ENCODE peak calls at places on chromosomes 11 and 22, in five cellular contexts. R is right lobe of liver, Z is cardiac muscle cell, X is tibial nerve, M is colonic mucosa. C is an unnamed sample. For H3K4me1, the result is how much of the 10 kb centered on the place peaks cover.

GRCh38 chr11:92128026-92128425 is 96.6 kb upstream of the FAT3 start:
- DNase-seq in X (no peak), Z (no peak), M (no peak), R (no peak), C (no peak)

GRCh38 chr11:120752668-120753067 is 241.1 kb downstream of the GRIK4 start:
- DNase-seq in Z (no peak), X (no peak), M (no peak), R (no peak), C (no peak)

GRCh38 chr22:50486561-50487289 is at the start of gene MIOX:
- DNase-seq in M (no peak), R (peak), Z (no peak), X (no peak), C (no peak)

GRCh38 chr22:49033616-49034015 is 794.1 kb downstream of the BRD1 start:
- DNase-seq in X (no peak), Z (no peak), M (no peak), R (no peak), C (no peak)

GRCh38 chr11:62266558-62266957 is 3.4 kb upstream of the SCGB2A2 start:
- DNase-seq in X (no peak), R (no peak), Z (no peak), M (no peak), C (no peak)

GRCh38 chr11:85685820-85686459 is at the start of gene CCDC89:
- DNase-seq in Z (peak), R (peak), M (peak), X (peak), C (peak)

GRCh38 chr11:102730036-102730815 is 5.5 kb upstream of the MMP8 start:
- DNase-seq in X (no peak), R (no peak), M (no peak), Z (no peak), C (no peak)

GRCh38 chr11:75186999-75187398 is 36.1 kb downstream of the SLCO2B1 start:
- DNase-seq in Z (no peak), M (no peak), X (no peak), R (no peak), C (no peak)

GRCh38 chr22:27541831-27542230 is 259.7 kb downstream of the MN1 start:
- DNase-seq in X (no peak), Z (no peak), M (no peak), R (no peak), C (no peak)

GRCh38 chr11:111938687-111939160 is 1.6 kb downstream of the DIXDC1 start:
- DNase-seq in Z (no peak), M (no peak), X (no peak), R (no peak), C (no peak)

GRCh38 chr22:36318442-36318841 is 65.5 kb downstream of the APOL1 start:
- DNase-seq in X (no peak), Z (no peak), R (no peak), M (no peak), C (no peak)

GRCh38 chr11:64545605-64546004 is 45.4 kb upstream of the SLC22A12 start:
- DNase-seq in M (no peak), Z (no peak), X (no peak), R (no peak), C (no peak)

GRCh38 chr11:125916683-125917337 is 12.5 kb downstream of the DDX25 start:
- DNase-seq in Z (no peak), X (no peak), M (peak), R (no peak), C (no peak)

GRCh38 chr11:134612416-134613030 is 200.5 kb upstream of the B3GAT1 start:
- DNase-seq in M (no peak), Z (no peak), R (no peak), X (no peak), C (no peak)

GRCh38 chr11:13000721-13001120 is 8.4 kb upstream of the RASSF10 start:
- DNase-seq in R (no peak), Z (no peak), X (no peak), M (no peak), C (no peak)

GRCh38 chr22:36963302-36963701 is 49.9 kb downstream of the CSF2RB start:
- DNase-seq in M (no peak), R (no peak), Z (no peak), X (no peak), C (no peak)

GRCh38 chr11:107457205-107457557 is 444 bp downstream of the CWF19L2 start:
- DNase-seq in M (no peak), X (no peak), Z (peak), R (no peak), C (no peak)

GRCh38 chr11:105673089-105673488 is 63.2 kb downstream of the GRIA4 start:
- DNase-seq in X (no peak), R (no peak), Z (peak), M (peak), C (no peak)

GRCh38 chr11:7353100-7353499 is 101.4 kb downstream of the SYT9 start:
- DNase-seq in R (no peak), Z (peak), M (peak), X (no peak), C (no peak)

GRCh38 chr11:32071811-32072210 is 19.1 kb upstream of the RCN1 start:
- DNase-seq in R (no peak), M (no peak), Z (peak), X (no peak), C (no peak)

DNA sequence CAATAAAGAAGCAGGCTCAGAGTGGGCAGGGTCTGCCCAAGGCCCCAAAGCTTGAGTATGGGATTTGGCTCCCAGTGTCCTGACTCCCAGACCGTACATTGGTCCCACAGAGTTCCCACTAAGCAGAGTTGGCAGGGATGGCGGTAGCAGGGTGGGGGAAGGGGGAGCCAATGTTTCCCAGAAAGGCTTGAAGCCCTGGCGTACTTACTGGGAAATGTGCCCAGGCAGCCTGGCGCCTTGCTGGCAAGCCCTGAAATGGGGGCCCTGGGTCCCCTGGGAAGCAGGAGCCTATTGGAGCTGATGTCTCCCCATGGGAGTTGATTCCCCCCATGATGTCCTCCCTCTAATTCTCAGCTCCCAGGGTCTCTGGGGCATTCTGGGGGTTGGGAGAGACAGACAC is 9.3 kb downstream of the ARHGEF17 start:
- DNase-seq in X (no peak), M (peak), Z (no peak), R (no peak), C (no peak)
- H3K27ac ChIP-seq in X (peak), M (no peak), Z (peak), R (no peak), C (peak)

DNA sequence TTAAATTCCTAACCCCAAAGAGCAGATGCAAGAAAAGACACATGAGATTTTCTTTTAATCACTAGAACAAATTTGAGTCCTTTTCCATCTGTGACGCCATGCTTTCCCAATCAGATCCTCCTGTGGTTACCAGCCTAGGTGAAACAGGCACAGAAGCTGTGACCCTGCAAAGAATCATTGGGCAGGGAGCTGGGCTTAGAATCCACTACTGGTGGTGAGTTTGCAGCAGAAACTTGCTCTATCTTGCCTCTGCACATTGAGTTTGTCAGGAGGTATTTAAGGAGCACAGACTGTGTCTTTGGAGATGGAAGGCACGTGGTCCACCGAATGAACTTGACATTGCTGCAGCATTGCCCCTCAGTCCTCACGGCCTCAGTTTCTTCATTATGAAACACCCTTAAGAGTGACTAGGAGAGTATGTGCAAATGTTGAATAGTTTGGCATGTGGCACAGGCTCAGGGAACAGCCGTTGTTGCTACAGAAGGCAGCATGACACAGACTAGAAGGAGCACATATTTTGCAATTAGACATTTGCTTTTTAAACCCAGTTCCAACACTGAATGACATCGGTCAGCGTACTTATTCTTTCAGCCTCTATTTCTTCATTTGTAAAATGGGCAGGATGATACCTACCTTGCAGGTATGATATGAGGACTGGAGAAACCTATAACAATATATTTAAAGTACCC is 127.6 kb downstream of the DBX1 start:
- DNase-seq in M (no peak), R (no peak), X (no peak), Z (no peak), C (no peak)
- H3K4me1 ChIP-seq in M (under half), R (under half), X (under half), Z (half or more), C (under half)

GRCh38 chr22:45548991-45549736 is 46.5 kb downstream of the FBLN1 start:
- DNase-seq in X (no peak), Z (peak), M (peak), R (no peak), C (no peak)
- TF ChIP-seq CTCF in X (no peak), Z (peak), M (no peak), R (no peak), C (no peak)

DNA sequence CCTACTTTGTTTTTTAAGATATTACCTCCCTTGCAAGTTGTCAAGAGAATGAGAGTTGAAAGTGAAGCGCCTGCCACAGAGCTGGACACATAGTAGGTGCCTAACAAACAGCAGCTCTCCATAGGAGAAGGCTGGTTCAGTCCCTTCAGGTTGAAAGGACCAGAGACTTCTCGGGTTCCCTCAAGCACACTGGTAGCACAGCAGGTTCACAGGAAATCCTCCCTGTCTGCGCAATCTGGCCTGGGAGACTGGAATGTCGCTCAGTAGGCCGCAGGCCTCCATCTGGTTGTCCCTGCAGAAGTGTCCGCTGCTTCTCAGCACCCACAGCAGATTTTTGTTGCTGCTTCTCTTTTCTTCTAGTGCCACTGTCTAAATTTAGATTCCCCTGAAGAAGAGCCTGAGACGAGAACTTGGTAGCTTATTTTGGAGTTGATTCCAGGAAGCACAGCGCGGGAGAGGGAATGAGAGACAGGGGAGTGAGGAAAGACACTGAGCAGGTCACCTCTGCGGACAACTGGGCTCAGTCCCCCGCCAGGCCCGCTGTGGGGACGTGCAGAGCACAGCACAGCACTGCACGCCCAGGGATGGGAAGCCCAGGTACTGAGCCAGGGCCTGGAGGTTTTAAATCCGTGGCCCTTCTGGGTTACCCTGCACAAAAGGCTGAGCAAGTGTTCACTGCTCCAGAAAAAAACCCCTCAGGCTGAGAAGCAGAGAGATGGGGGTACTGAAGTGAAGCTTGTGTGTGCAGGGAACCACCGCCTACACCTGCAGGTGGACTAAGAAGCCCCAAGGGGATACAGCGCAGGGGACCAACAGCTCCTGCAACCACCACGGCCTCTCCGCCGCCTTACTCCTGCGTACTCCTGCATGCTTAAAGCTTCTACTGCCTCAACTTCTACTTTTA is 31.6 kb downstream of the RBX1 start:
- DNase-seq in M (no peak), X (no peak), Z (peak), R (no peak), C (no peak)
- H3K27ac ChIP-seq in M (no peak), X (no peak), Z (peak), R (no peak), C (no peak)

GRCh38 chr11:1758611-1759150 is 5.0 kb downstream of the CTSD start:
- DNase-seq in Z (no peak), R (no peak), X (no peak), M (no peak), C (peak)
- H3K4me1 ChIP-seq in Z (under half), R (half or more), X (half or more), M (under half), C (half or more)

GRCh38 chr11:11709447-11710239 is 87.8 kb upstream of the GALNT18 start:
- DNase-seq in X (no peak), R (no peak), Z (no peak), M (no peak), C (no peak)
- TF ChIP-seq CTCF in X (no peak), R (no peak), Z (no peak), M (no peak), C (no peak)

DNA sequence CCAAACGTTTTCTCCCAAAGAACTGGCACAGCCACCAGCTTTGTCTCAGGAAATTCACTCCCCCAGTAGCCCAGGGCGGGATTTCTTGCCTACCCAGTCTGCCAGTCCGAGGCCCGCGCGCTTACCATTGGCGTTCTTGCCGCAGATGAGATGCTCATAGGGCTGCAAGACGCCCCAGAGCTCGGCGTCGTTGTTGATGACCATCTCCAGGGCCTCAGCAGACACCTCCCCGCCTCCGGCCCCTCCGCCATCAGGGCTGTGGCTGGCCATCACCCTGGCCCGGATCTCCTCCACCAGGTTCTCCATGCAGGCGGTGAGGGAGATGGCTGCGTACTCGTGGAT is 1.3 kb downstream of the ABTB2 start:
- DNase-seq in X (no peak), M (no peak), R (no peak), Z (peak), C (no peak)
- H3K27ac ChIP-seq in X (no peak), M (peak), R (peak), Z (no peak), C (no peak)